ENCODE peak calls at places on chromosome 15, in ten cellular contexts. K is left ventricle myocardium inferior, Z is colonic mucosa, A is H9, E is uterus, I is body of pancreas, O is GM12878, F is suprapubic skin, Q is mammary epithelial cell, M is HCT116. Y is an unnamed sample.

GRCh38 chr15:38129531-38130199 is 123.0 kb upstream of the SPRED1 start:
- DNase-seq in Q (peak), M (no peak), Z (peak), I (peak), E (peak), O (peak), K (peak), F (peak), A (no peak), Y (peak)

GRCh38 chr15:34581043-34581365 is 2.4 kb downstream of the GOLGA8B start:
- DNase-seq in E (no peak), M (no peak), F (no peak), A (no peak), Q (no peak), I (peak), O (no peak), K (no peak), Z (no peak), Y (no peak)

GRCh38 chr15:67736810-67737209 is 88.5 kb upstream of the SKOR1 start:
- DNase-seq in Q (no peak), Z (no peak), F (no peak), M (no peak), K (no peak), O (no peak), A (no peak), E (no peak), I (no peak), Y (no peak)

GRCh38 chr15:48266029-48266428 is 59.9 kb downstream of the SLC12A1 start:
- DNase-seq in Q (peak), Z (no peak), F (no peak), M (no peak), O (no peak), K (no peak), A (no peak), I (no peak), E (no peak), Y (no peak)

GRCh38 chr15:35717721-35718120 is 171.8 kb upstream of the DPH6 start:
- DNase-seq in M (no peak), A (no peak), Q (no peak), O (no peak), E (no peak), F (no peak), K (no peak), Z (no peak), I (no peak), Y (no peak)

GRCh38 chr15:70077436-70077835 is 20.3 kb downstream of the TLE3 start:
- DNase-seq in A (no peak), M (no peak), O (no peak), I (no peak), Q (no peak), F (no peak), E (no peak), Z (no peak), K (peak), Y (no peak)

GRCh38 chr15:76337739-76338554 is 1.4 kb downstream of the ISL2 start:
- DNase-seq in Q (no peak), A (peak), M (no peak), O (no peak), F (no peak), K (no peak), I (no peak), Z (no peak), E (no peak), Y (no peak)

GRCh38 chr15:57111002-57111401 is 192.6 kb downstream of the TCF12 start:
- DNase-seq in I (no peak), F (no peak), O (no peak), Q (no peak), A (no peak), K (no peak), Z (no peak), E (no peak), M (no peak), Y (no peak)

GRCh38 chr15:29933043-29933442 is 110.8 kb upstream of the TJP1 start:
- DNase-seq in K (no peak), A (no peak), F (no peak), Z (no peak), O (no peak), M (no peak), Q (no peak), E (no peak), I (no peak), Y (no peak)

GRCh38 chr15:40925495-40925862 is 3.7 kb upstream of the DLL4 start:
- DNase-seq in Q (no peak), I (no peak), Z (peak), K (no peak), O (no peak), E (no peak), F (no peak), M (no peak), A (no peak), Y (no peak)

GRCh38 chr15:77901251-77901881 is 176.1 kb downstream of the TBC1D2B start:
- DNase-seq in I (no peak), A (no peak), Z (no peak), Q (no peak), K (no peak), O (no peak), E (peak), M (no peak), F (no peak), Y (no peak)

GRCh38 chr15:33675246-33675645 is 293.1 kb upstream of the CHRM5 start:
- DNase-seq in E (no peak), I (no peak), F (no peak), Q (peak), Z (no peak), A (no peak), O (no peak), M (peak), K (no peak), Y (no peak)

GRCh38 chr15:68186671-68187397 is 18.3 kb downstream of the CALML4 start:
- DNase-seq in F (no peak), Z (no peak), M (no peak), O (no peak), I (no peak), E (no peak), A (no peak), Q (no peak), K (no peak), Y (no peak)

GRCh38 chr15:45583731-45584639 is 3.2 kb upstream of the BLOC1S6 start:
- DNase-seq in A (no peak), M (no peak), Z (no peak), K (no peak), F (no peak), I (no peak), O (no peak), E (no peak), Q (no peak), Y (no peak)

GRCh38 chr15:70212963-70213315 is 115.2 kb upstream of the TLE3 start:
- DNase-seq in Z (no peak), K (no peak), O (no peak), F (peak), A (peak), I (no peak), Q (no peak), M (no peak), E (no peak), Y (no peak)

GRCh38 chr15:90660195-90660995 is 56.8 kb upstream of the BLM start:
- DNase-seq in Z (peak), M (no peak), A (peak), I (peak), F (peak), O (peak), K (peak), Q (peak), E (peak), Y (peak)

GRCh38 chr15:41774873-41775417 is 661 bp downstream of the MAPKBP1 start:
- DNase-seq in Q (no peak), M (no peak), O (no peak), K (no peak), A (no peak), F (no peak), I (no peak), Z (peak), E (no peak), Y (no peak)

GRCh38 chr15:48395532-48396011 is 64.3 kb downstream of the DUT start:
- DNase-seq in M (no peak), Q (peak), A (no peak), F (peak), I (peak), O (no peak), E (peak), Z (no peak), K (peak), Y (no peak)

GRCh38 chr15:53918180-53919079 is 59.8 kb upstream of the UNC13C start:
- DNase-seq in A (no peak), E (no peak), O (no peak), K (no peak), Q (no peak), M (no peak), I (peak), F (no peak), Z (no peak), Y (no peak)

GRCh38 chr15:90449206-90449735 is 61.2 kb downstream of the IQGAP1 start:
- DNase-seq in E (no peak), Q (no peak), K (no peak), I (no peak), O (no peak), M (no peak), F (no peak), A (no peak), Z (no peak), Y (no peak)

GRCh38 chr15:65156692-65157091 is 23.1 kb upstream of the PDCD7 start:
- DNase-seq in O (no peak), I (no peak), A (no peak), Q (no peak), K (no peak), Z (no peak), E (no peak), M (no peak), F (no peak), Y (no peak)

GRCh38 chr15:33098082-33099058 is 96.1 kb downstream of the FMN1 start:
- DNase-seq in Z (no peak), M (no peak), F (no peak), E (no peak), O (no peak), I (no peak), K (no peak), A (no peak), Q (peak), Y (no peak)

GRCh38 chr15:76177491-76178040 is 117.8 kb downstream of the TMEM266 start:
- DNase-seq in A (no peak), I (no peak), Z (no peak), E (no peak), O (no peak), K (peak), F (peak), M (no peak), Q (peak), Y (no peak)

GRCh38 chr15:57743424-57743823 is 36.9 kb downstream of the POLR2M start:
- DNase-seq in F (no peak), E (no peak), M (no peak), K (no peak), O (no peak), A (peak), Z (no peak), Q (no peak), I (no peak), Y (no peak)

GRCh38 chr15:83733206-83733605 is 79.3 kb downstream of the ADAMTSL3 start:
- DNase-seq in I (no peak), K (no peak), A (no peak), E (no peak), Z (no peak), M (peak), O (no peak), Q (peak), F (no peak), Y (no peak)

GRCh38 chr15:96261575-96262034 is 68.9 kb upstream of the NR2F2 start:
- DNase-seq in Z (no peak), Q (no peak), I (peak), E (no peak), O (peak), K (no peak), M (no peak), A (no peak), F (no peak), Y (no peak)

GRCh38 chr15:96264801-96265515 is 65.5 kb upstream of the NR2F2 start:
- DNase-seq in M (peak), O (no peak), A (no peak), E (no peak), K (no peak), I (no peak), Q (peak), F (no peak), Z (no peak), Y (no peak)

GRCh38 chr15:96264351-96264798 is 66.1 kb upstream of the NR2F2 start:
- DNase-seq in E (no peak), A (no peak), F (no peak), Q (peak), Z (no peak), O (no peak), M (peak), K (no peak), I (peak), Y (peak)

GRCh38 chr15:96262497-96263268 is 67.8 kb upstream of the NR2F2 start:
- DNase-seq in F (no peak), A (no peak), Q (no peak), Z (no peak), O (no peak), E (no peak), M (no peak), K (no peak), I (no peak), Y (no peak)

DNA sequence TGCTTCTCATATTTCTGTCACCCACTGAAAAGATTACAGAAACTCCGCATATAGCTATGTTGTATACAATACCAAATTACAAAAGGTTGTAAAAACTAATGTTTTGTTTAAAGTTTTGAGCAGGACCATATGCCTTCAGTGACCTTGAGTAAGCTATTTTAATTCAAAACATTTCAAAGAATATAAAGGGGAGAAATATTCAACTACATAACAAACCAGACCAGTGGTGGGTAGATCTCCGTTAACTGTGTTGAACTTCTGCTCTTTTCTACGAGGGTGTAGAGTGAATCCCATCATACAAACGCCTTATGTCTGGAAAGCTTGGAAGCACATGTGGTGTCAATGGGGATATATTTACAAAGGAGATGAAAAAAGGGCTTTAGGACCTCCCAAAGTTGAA is 68.4 kb upstream of the NR2F2 start:
- DNase-seq in I (no peak), E (no peak), F (no peak), K (no peak), O (no peak), M (no peak), Z (no peak), A (no peak), Q (no peak), Y (no peak)
- H3K27ac ChIP-seq in I (peak), E (peak), F (no peak), K (no peak), O (no peak), M (no peak), Z (no peak), A (no peak), Q (no peak), Y (peak)

GRCh38 chr15:88899251-88899650 is 3.9 kb upstream of the HAPLN3 start:
- DNase-seq in K (no peak), A (no peak), Q (no peak), M (no peak), F (no peak), I (no peak), E (no peak), Z (no peak), O (no peak), Y (no peak)

GRCh38 chr15:88901713-88902490 is 6.6 kb upstream of the HAPLN3 start:
- DNase-seq in E (no peak), M (no peak), I (no peak), O (no peak), F (no peak), Q (no peak), K (no peak), Z (no peak), A (no peak), Y (no peak)

GRCh38 chr15:88900982-88901418 is 5.7 kb upstream of the HAPLN3 start:
- DNase-seq in K (no peak), F (no peak), I (no peak), M (no peak), Q (no peak), E (no peak), O (no peak), Z (no peak), A (no peak), Y (no peak)

GRCh38 chr15:88898736-88899135 is 3.4 kb upstream of the HAPLN3 start:
- DNase-seq in E (no peak), A (no peak), M (no peak), Q (no peak), K (no peak), O (no peak), Z (no peak), F (no peak), I (no peak), Y (no peak)

DNA sequence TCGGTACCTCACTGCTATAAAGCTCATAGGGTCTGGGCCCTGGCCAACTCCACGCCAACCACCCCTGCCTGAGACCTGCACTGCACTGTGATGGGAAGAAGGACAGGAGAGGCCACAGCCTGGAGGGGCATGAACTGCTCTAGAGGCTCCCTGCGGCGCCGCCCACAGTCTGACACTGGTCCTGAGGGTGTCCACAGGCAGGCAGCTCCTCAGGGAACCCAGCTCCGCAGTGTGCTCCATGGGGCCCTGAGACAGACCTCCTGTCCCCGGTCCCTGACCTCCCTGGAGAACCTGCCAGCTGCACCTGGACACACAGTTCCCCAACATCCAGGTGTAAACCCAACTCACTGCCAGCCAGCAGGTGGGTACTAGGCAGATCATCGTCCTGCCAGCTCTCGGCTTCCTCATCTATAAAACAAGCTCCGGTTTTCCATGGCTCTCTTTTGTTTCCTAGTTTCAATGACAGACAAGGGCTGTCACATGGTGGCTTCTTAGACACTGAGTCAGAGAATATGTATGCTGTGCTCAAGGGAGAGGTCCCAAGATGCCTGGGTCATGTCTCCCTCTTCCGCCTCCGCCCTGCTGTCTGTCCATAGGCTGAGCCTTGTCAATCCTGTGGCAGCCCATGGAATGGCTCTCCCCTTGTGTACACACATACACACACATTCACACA is 5.1 kb upstream of the HAPLN3 start:
- DNase-seq in E (no peak), A (no peak), Z (no peak), O (no peak), K (no peak), I (no peak), F (no peak), M (no peak), Q (no peak), Y (no peak)
- H3K27ac ChIP-seq in E (no peak), A (no peak), Z (no peak), O (no peak), K (peak), I (no peak), F (peak), M (peak), Q (no peak), Y (no peak)

GRCh38 chr15:74032606-74033561 is 38.4 kb downstream of the PML start:
- DNase-seq in O (no peak), E (no peak), I (no peak), K (no peak), A (no peak), Q (no peak), Z (no peak), F (no peak), M (no peak), Y (peak)
- H3K27ac ChIP-seq in O (no peak), E (peak), I (no peak), K (peak), A (no peak), Q (no peak), Z (no peak), F (no peak), M (no peak), Y (no peak)

GRCh38 chr15:101621961-101622360 is 30.2 kb downstream of the TM2D3 start:
- DNase-seq in A (no peak), Z (no peak), I (no peak), K (no peak), O (no peak), E (no peak), F (no peak), Q (no peak), M (no peak), Y (no peak)

GRCh38 chr15:101625980-101626379 is 26.2 kb downstream of the TM2D3 start:
- DNase-seq in K (no peak), I (no peak), Z (no peak), E (no peak), A (no peak), Q (no peak), M (no peak), O (no peak), F (no peak), Y (no peak)

GRCh38 chr15:101623367-101624304 is 28.5 kb downstream of the TM2D3 start:
- DNase-seq in F (no peak), K (no peak), Z (no peak), E (no peak), Q (no peak), I (no peak), A (no peak), O (no peak), M (no peak), Y (no peak)

GRCh38 chr15:101620645-101621044 is 31.5 kb downstream of the TM2D3 start:
- DNase-seq in A (no peak), K (no peak), O (peak), E (no peak), Q (no peak), I (no peak), M (no peak), F (no peak), Z (no peak), Y (no peak)

GRCh38 chr15:101625169-101625568 is 27.0 kb downstream of the TM2D3 start:
- DNase-seq in O (no peak), K (no peak), F (no peak), E (no peak), I (no peak), A (no peak), Z (no peak), M (no peak), Q (no peak), Y (no peak)
- H3K27ac ChIP-seq in O (no peak), K (peak), F (no peak), E (no peak), I (no peak), A (no peak), Z (no peak), M (no peak), Q (no peak), Y (no peak)

GRCh38 chr15:52790166-52790708 is at the start of gene ONECUT1:
- DNase-seq in Q (peak), A (peak), O (no peak), E (no peak), M (no peak), Z (peak), K (peak), F (no peak), I (peak), Y (peak)
- H3K27ac ChIP-seq in Q (no peak), A (no peak), O (no peak), E (no peak), M (no peak), Z (no peak), K (no peak), F (no peak), I (peak), Y (no peak)

DNA sequence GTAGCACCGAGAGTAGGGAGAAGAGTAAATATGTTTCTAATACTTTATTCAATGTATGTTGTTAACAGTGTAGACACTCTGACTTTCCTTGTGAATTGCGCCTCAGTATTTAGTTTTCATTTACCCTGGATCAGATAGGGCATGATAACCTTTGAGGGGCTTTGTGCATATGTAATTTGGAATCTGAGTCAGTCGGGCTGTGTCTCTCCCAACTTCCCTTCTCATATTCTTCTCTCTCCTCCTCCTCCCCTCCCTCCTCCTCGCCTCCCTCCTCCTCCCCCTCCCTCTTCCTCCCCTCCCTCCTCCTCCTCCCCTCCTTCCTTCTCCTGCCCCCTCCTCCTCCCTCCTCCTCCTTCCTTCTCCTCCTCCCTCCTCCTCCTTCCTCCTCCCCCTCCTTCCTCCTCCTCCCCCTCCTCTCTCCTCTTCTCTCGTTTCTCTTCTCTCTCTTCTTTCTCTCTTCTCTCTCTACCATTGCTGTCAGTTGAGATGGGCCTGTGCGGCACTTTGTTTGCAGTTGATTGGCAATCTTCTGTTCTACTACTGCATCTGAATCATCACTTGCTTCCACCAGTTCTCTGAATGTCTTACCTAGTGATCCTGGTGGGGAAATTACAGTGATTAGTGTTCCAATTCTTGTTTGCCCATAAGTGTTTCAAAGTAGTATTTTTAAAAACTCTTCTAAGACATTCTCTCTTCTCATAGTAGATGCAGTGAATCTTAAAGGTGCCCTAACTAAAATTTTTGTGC is 162.3 kb downstream of the PGPEP1L start:
- DNase-seq in Q (no peak), I (no peak), Z (no peak), O (no peak), E (no peak), M (no peak), F (no peak), K (no peak), A (no peak), Y (no peak)
- H3K27ac ChIP-seq in Q (no peak), I (no peak), Z (no peak), O (no peak), E (peak), M (no peak), F (no peak), K (no peak), A (no peak), Y (no peak)